ENCODE peak calls at places on chromosomes 4 and X, in five cellular contexts. One of them, this sample, is unnamed.
A peak's percentile ranks its signal among the peaks of the same experiment; 100 is the strongest.

GRCh38 chr4:69689530-69690111 is 36.6 kb upstream of the UGT2A1 start:
- DNase-seq in H9: no peak
- DNase-seq in Peyer's patch: no peak
- DNase-seq in cardiac muscle cell: peak; percentile 45
- DNase-seq in mesenchymal stem cell: peak; percentile 34
- DNase-seq in this sample: no peak

GRCh38 chr4:155667538-155668511 is 1.2 kb downstream of the GUCY1A1 start:
- DNase-seq in mesenchymal stem cell: peak; percentile 59
- DNase-seq in H9: peak; percentile 46
- DNase-seq in Peyer's patch: peak; percentile 49
- DNase-seq in cardiac muscle cell: peak; percentile 80
- DNase-seq in this sample: no peak

GRCh38 chrX:20271730-20272129 is 5.0 kb upstream of the RPS6KA3 start:
- DNase-seq in Peyer's patch: no peak
- DNase-seq in H9: no peak
- DNase-seq in cardiac muscle cell: no peak
- DNase-seq in mesenchymal stem cell: no peak
- DNase-seq in this sample: no peak

GRCh38 chrX:24979081-24979480 is 36.7 kb downstream of the ARX start:
- DNase-seq in H9: no peak
- DNase-seq in Peyer's patch: no peak
- DNase-seq in mesenchymal stem cell: no peak
- DNase-seq in cardiac muscle cell: no peak
- DNase-seq in this sample: no peak

GRCh38 chrX:27132851-27133250 is 330.3 kb downstream of the PPP4R3C start:
- DNase-seq in mesenchymal stem cell: no peak
- DNase-seq in H9: no peak
- DNase-seq in cardiac muscle cell: no peak
- DNase-seq in Peyer's patch: no peak
- DNase-seq in this sample: no peak

GRCh38 chr4:48331577-48332340 is 9.6 kb upstream of the SLAIN2 start:
- DNase-seq in mesenchymal stem cell: peak; percentile 94
- DNase-seq in cardiac muscle cell: no peak
- DNase-seq in H9: no peak
- DNase-seq in Peyer's patch: no peak
- DNase-seq in this sample: no peak

GRCh38 chr4:38030023-38030422 is 69.8 kb downstream of the PTTG2 start:
- DNase-seq in Peyer's patch: no peak
- DNase-seq in cardiac muscle cell: no peak
- DNase-seq in H9: no peak
- DNase-seq in mesenchymal stem cell: no peak
- DNase-seq in this sample: no peak

GRCh38 chrX:308821-309520 is 9.6 kb downstream of the GTPBP6 start:
- DNase-seq in mesenchymal stem cell: no peak
- DNase-seq in cardiac muscle cell: no peak
- DNase-seq in Peyer's patch: no peak
- DNase-seq in H9: no peak
- DNase-seq in this sample: no peak

GRCh38 chr4:131207589-131207988 is 1941.5 kb upstream of the PCDH10 start:
- DNase-seq in mesenchymal stem cell: no peak
- DNase-seq in cardiac muscle cell: no peak
- DNase-seq in H9: no peak
- DNase-seq in Peyer's patch: no peak
- DNase-seq in this sample: no peak

GRCh38 chr4:176525576-176525975 is 205.8 kb downstream of the SPCS3 start:
- DNase-seq in H9: no peak
- DNase-seq in Peyer's patch: no peak
- DNase-seq in mesenchymal stem cell: no peak
- DNase-seq in cardiac muscle cell: no peak
- DNase-seq in this sample: no peak

GRCh38 chr4:86918539-86919072 is 16.2 kb upstream of the AFF1 start:
- DNase-seq in H9: no peak
- DNase-seq in cardiac muscle cell: no peak
- DNase-seq in mesenchymal stem cell: peak; percentile 88
- DNase-seq in Peyer's patch: no peak
- DNase-seq in this sample: no peak

GRCh38 chrX:46400530-46400929 is 144.7 kb downstream of the ZNF674 start:
- DNase-seq in H9: no peak
- DNase-seq in Peyer's patch: no peak
- DNase-seq in mesenchymal stem cell: no peak
- DNase-seq in cardiac muscle cell: no peak
- DNase-seq in this sample: no peak

GRCh38 chrX:48736303-48736702 is 25.2 kb upstream of the GLOD5 start:
- DNase-seq in cardiac muscle cell: no peak
- DNase-seq in Peyer's patch: no peak
- DNase-seq in H9: no peak
- DNase-seq in mesenchymal stem cell: no peak
- DNase-seq in this sample: no peak

GRCh38 chr4:76674995-76675394 is 222.9 kb downstream of the SOWAHB start:
- DNase-seq in mesenchymal stem cell: no peak
- DNase-seq in Peyer's patch: no peak
- DNase-seq in H9: no peak
- DNase-seq in cardiac muscle cell: no peak
- DNase-seq in this sample: no peak

GRCh38 chrX:85111347-85111746 is 107.7 kb downstream of the APOOL start:
- DNase-seq in Peyer's patch: no peak
- DNase-seq in H9: no peak
- DNase-seq in mesenchymal stem cell: no peak
- DNase-seq in cardiac muscle cell: peak; percentile 31
- DNase-seq in this sample: no peak

GRCh38 chrX:31832263-31832662 is 760.4 kb upstream of the FTHL17 start:
- DNase-seq in Peyer's patch: no peak
- DNase-seq in cardiac muscle cell: no peak
- DNase-seq in H9: no peak
- DNase-seq in mesenchymal stem cell: no peak
- DNase-seq in this sample: no peak

GRCh38 chr4:80007745-80008149 is 65.3 kb downstream of the ANTXR2 start:
- DNase-seq in cardiac muscle cell: no peak
- DNase-seq in H9: no peak
- DNase-seq in mesenchymal stem cell: peak; percentile 47
- DNase-seq in Peyer's patch: no peak
- DNase-seq in this sample: no peak

GRCh38 chr4:184444953-184445309 is 29.4 kb downstream of the IRF2 start:
- DNase-seq in cardiac muscle cell: no peak
- DNase-seq in Peyer's patch: no peak
- DNase-seq in mesenchymal stem cell: no peak
- DNase-seq in H9: no peak
- DNase-seq in this sample: no peak

GRCh38 chr4:87114245-87115062 is 106.0 kb downstream of the KLHL8 start:
- DNase-seq in Peyer's patch: no peak
- DNase-seq in H9: peak; percentile 77
- DNase-seq in cardiac muscle cell: no peak
- DNase-seq in mesenchymal stem cell: no peak
- DNase-seq in this sample: no peak

GRCh38 chrX:108167211-108167872 is 75.8 kb downstream of the ATG4A start:
- DNase-seq in H9: no peak
- DNase-seq in cardiac muscle cell: no peak
- DNase-seq in Peyer's patch: no peak
- DNase-seq in mesenchymal stem cell: peak; percentile 32
- DNase-seq in this sample: no peak

GRCh38 chrX:45712067-45712466 is 511.4 kb upstream of the DIPK2B start:
- DNase-seq in mesenchymal stem cell: peak; percentile 42
- DNase-seq in H9: no peak
- DNase-seq in Peyer's patch: no peak
- DNase-seq in cardiac muscle cell: no peak
- DNase-seq in this sample: no peak

GRCh38 chr4:39961311-39961877 is 16.3 kb downstream of the PDS5A start:
- DNase-seq in mesenchymal stem cell: no peak
- DNase-seq in H9: no peak
- DNase-seq in Peyer's patch: no peak
- DNase-seq in cardiac muscle cell: no peak
- DNase-seq in this sample: no peak

GRCh38 chrX:49184294-49185061 is 1.7 kb downstream of the PRICKLE3 start:
- DNase-seq in cardiac muscle cell: peak; percentile 93
- DNase-seq in mesenchymal stem cell: peak; percentile 93
- DNase-seq in Peyer's patch: peak; percentile 90
- DNase-seq in H9: peak; percentile 94
- DNase-seq in this sample: no peak

GRCh38 chrX:15853586-15854079 is 980 bp downstream of the AP1S2 start:
- DNase-seq in mesenchymal stem cell: peak; percentile 25
- DNase-seq in Peyer's patch: no peak
- DNase-seq in H9: no peak
- DNase-seq in cardiac muscle cell: no peak
- DNase-seq in this sample: no peak

GRCh38 chrX:45614853-45615252 is 414.2 kb upstream of the DIPK2B start:
- DNase-seq in mesenchymal stem cell: no peak
- DNase-seq in Peyer's patch: no peak
- DNase-seq in H9: no peak
- DNase-seq in cardiac muscle cell: no peak
- DNase-seq in this sample: no peak

GRCh38 chrX:136768469-136769084 is 12.2 kb downstream of the ARHGEF6 start:
- DNase-seq in mesenchymal stem cell: peak; percentile 82
- DNase-seq in cardiac muscle cell: no peak
- DNase-seq in Peyer's patch: no peak
- DNase-seq in H9: peak; percentile 37
- DNase-seq in this sample: peak; percentile 9

GRCh38 chr4:149885896-149886295 is 70.3 kb upstream of the IQCM start:
- DNase-seq in mesenchymal stem cell: peak; percentile 38
- DNase-seq in cardiac muscle cell: no peak
- DNase-seq in Peyer's patch: no peak
- DNase-seq in H9: no peak
- DNase-seq in this sample: no peak

GRCh38 chr4:29711226-29711625 is 1008.9 kb upstream of the PCDH7 start:
- DNase-seq in mesenchymal stem cell: no peak
- DNase-seq in H9: no peak
- DNase-seq in cardiac muscle cell: no peak
- DNase-seq in Peyer's patch: no peak
- DNase-seq in this sample: no peak

GRCh38 chrX:155112171-155112570 is 40.9 kb downstream of the BRCC3 start:
- DNase-seq in H9: no peak
- DNase-seq in mesenchymal stem cell: no peak
- DNase-seq in Peyer's patch: no peak
- DNase-seq in cardiac muscle cell: no peak
- DNase-seq in this sample: no peak

GRCh38 chrX:13764765-13765164 is 30.2 kb downstream of the OFD1 start:
- DNase-seq in cardiac muscle cell: peak; percentile 51
- DNase-seq in H9: peak; percentile 69
- DNase-seq in Peyer's patch: no peak
- DNase-seq in mesenchymal stem cell: no peak
- DNase-seq in this sample: no peak

GRCh38 chr4:5399790-5400421 is 308.5 kb downstream of the EVC2 start:
- DNase-seq in mesenchymal stem cell: peak; percentile 29
- DNase-seq in Peyer's patch: no peak
- DNase-seq in cardiac muscle cell: peak; percentile 65
- DNase-seq in H9: peak; percentile 55
- DNase-seq in this sample: no peak

GRCh38 chr4:89625599-89626293 is 211.2 kb downstream of the SNCA start:
- DNase-seq in Peyer's patch: no peak
- DNase-seq in H9: no peak
- DNase-seq in cardiac muscle cell: no peak
- DNase-seq in mesenchymal stem cell: no peak
- DNase-seq in this sample: no peak

GRCh38 chr4:126701756-126702155 is 931.0 kb upstream of the INTU start:
- DNase-seq in H9: no peak
- DNase-seq in mesenchymal stem cell: peak; percentile 15
- DNase-seq in cardiac muscle cell: no peak
- DNase-seq in Peyer's patch: no peak
- DNase-seq in this sample: no peak

DNA sequence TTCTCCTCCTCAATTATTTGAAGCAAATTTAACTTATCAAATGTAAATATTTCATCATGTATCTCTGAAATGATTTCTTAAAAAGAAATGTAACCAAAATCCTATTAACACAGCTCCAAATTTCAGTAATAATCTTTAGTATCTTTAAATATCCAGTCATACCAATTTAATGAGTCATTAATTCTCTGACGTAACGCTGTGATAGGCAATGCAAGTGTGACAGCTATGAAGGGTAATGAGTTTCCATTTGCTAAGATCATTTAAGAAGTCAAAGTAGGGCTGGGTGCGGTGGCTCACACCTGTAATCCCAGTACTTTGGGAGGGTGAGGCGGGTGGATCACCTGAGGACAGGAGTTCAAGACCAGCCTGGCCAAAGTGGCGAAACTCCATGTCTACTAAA is 15.6 kb downstream of the RPS3A start:
- DNase-seq in H9: no peak
- DNase-seq in Peyer's patch: no peak
- DNase-seq in mesenchymal stem cell: no peak
- DNase-seq in cardiac muscle cell: no peak
- DNase-seq in this sample: no peak
- H3K27ac ChIP-seq in H9: no peak overlapping the region
- H3K27ac ChIP-seq in Peyer's patch: no peak overlapping the region
- H3K27ac ChIP-seq in mesenchymal stem cell: no peak overlapping the region
- H3K27ac ChIP-seq in cardiac muscle cell: no peak overlapping the region
- H3K27ac ChIP-seq in this sample: no peak overlapping the region

DNA sequence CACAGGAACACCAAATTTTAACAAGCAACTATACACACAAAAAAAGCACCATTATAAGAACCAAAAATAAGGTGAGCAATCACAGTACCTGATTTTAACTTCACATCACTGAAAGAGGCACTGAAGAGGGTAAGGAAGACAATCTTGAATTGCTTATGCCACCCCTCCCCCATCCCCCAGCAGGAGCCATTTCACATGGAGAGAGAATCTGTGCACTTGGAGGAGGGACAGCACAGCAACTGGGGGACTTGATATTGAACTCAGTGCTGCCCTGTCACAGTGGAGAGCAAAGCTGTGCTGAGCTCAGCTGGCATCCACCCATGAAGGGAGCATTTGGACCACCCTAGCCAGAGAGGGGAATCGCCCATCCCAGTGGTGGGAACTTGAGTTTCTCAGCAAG is 56.0 kb downstream of the NUDT11 start:
- DNase-seq in mesenchymal stem cell: no peak
- DNase-seq in H9: no peak
- DNase-seq in cardiac muscle cell: no peak
- DNase-seq in Peyer's patch: no peak
- DNase-seq in this sample: no peak
- H3K27ac ChIP-seq in mesenchymal stem cell: no peak overlapping the region
- H3K27ac ChIP-seq in H9: no peak overlapping the region
- H3K27ac ChIP-seq in cardiac muscle cell: no peak overlapping the region
- H3K27ac ChIP-seq in Peyer's patch: no peak overlapping the region
- H3K27ac ChIP-seq in this sample: no peak overlapping the region

GRCh38 chr4:3613980-3614730 is 81.9 kb upstream of the LRPAP1 start:
- DNase-seq in Peyer's patch: peak; percentile 54
- DNase-seq in mesenchymal stem cell: no peak
- DNase-seq in H9: no peak
- DNase-seq in cardiac muscle cell: peak; percentile 49
- DNase-seq in this sample: no peak
- H3K27ac ChIP-seq in Peyer's patch: no peak overlapping the region
- H3K27ac ChIP-seq in mesenchymal stem cell: no peak overlapping the region
- H3K27ac ChIP-seq in H9: no peak overlapping the region
- H3K27ac ChIP-seq in cardiac muscle cell: peak overlapping the region; percentile 28
- H3K27ac ChIP-seq in this sample: no peak overlapping the region

DNA sequence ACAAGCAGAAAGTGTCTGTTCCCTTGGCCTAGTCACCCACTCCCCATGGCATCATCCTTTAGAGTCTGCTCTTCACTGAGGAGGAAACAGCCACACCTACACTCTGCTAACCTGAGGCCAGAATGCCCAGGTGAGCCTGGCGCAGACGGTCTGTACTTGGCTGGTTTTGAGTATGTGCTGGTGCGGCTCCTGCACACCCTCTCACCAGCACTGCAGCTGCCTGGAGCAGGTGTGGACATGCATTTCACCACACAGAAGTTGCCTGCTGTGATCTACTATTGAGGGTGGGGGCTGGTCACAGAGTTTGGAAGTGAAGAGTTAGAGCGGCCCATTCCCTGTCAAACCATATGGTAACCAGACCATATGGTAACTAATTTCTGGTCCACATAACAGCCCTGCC is 39.5 kb downstream of the KANTR start:
- DNase-seq in H9: no peak
- DNase-seq in Peyer's patch: no peak
- DNase-seq in mesenchymal stem cell: no peak
- DNase-seq in cardiac muscle cell: no peak
- DNase-seq in this sample: no peak
- H3K27ac ChIP-seq in H9: no peak overlapping the region
- H3K27ac ChIP-seq in Peyer's patch: no peak overlapping the region
- H3K27ac ChIP-seq in mesenchymal stem cell: no peak overlapping the region
- H3K27ac ChIP-seq in cardiac muscle cell: no peak overlapping the region
- H3K27ac ChIP-seq in this sample: no peak overlapping the region